ENCODE peak calls at places on chromosomes 12 and 14, in seven cellular contexts. Q is fibroblast of lung, B is Karpas-422, P is GM23248, J is heart left ventricle, O is body of pancreas, F is AG04450. E is an unnamed sample.

GRCh38 chr14:102496955-102497744 is 12.4 kb downstream of the ANKRD9 start:
- DNase-seq in O (no peak), F (no peak), P (no peak), B (no peak), J (no peak), Q (no peak), E (no peak)

GRCh38 chr12:75760481-75761324 is 249.3 kb upstream of the KRR1 start:
- DNase-seq in O (no peak), P (no peak), J (no peak), B (peak; percentile 55), F (no peak), Q (no peak), E (no peak)

GRCh38 chr14:63713765-63714164 is 14.1 kb downstream of the SGPP1 start:
- DNase-seq in Q (peak; percentile 64), B (no peak), J (no peak), O (no peak), P (peak; percentile 86), F (no peak), E (no peak)

GRCh38 chr14:75578786-75579781 is 664 bp downstream of the FLVCR2 start:
- DNase-seq in J (no peak), Q (peak; percentile 76), F (no peak), B (no peak), O (peak; percentile 21), P (no peak), E (no peak)

GRCh38 chr12:62625238-62625637 is 158.6 kb downstream of the MON2 start:
- DNase-seq in B (no peak), F (no peak), P (peak; percentile 59), Q (no peak), O (no peak), J (no peak), E (no peak)

GRCh38 chr14:92780444-92780843 is 13.7 kb upstream of the GOLGA5 start:
- DNase-seq in P (peak; percentile 73), J (no peak), B (no peak), F (no peak), O (no peak), Q (peak; percentile 11), E (no peak)

GRCh38 chr14:72476657-72477499 is 417.0 kb downstream of the DPF3 start:
- DNase-seq in F (no peak), P (peak; percentile 66), Q (peak; percentile 39), O (no peak), J (no peak), B (no peak), E (no peak)

GRCh38 chr12:93319523-93320045 is 58.1 kb upstream of the NUDT4 start:
- DNase-seq in Q (peak; percentile 74), P (peak; percentile 30), B (no peak), J (no peak), O (no peak), F (no peak), E (no peak)

GRCh38 chr12:43884683-43885410 is 49.0 kb downstream of the TMEM117 start:
- DNase-seq in P (no peak), J (peak; percentile 15), F (no peak), Q (no peak), B (no peak), O (no peak), E (no peak)

GRCh38 chr14:100887728-100888335 is 15.7 kb downstream of the RTL1 start:
- DNase-seq in F (no peak), B (no peak), J (no peak), O (no peak), P (peak; percentile 9), Q (no peak), E (no peak)

GRCh38 chr12:73798523-73798922 is 739.1 kb upstream of the ATXN7L3B start:
- DNase-seq in F (no peak), Q (no peak), O (no peak), B (no peak), P (no peak), J (no peak), E (no peak)

GRCh38 chr14:62329427-62329826 is 567.2 kb downstream of the SNAPC1 start:
- DNase-seq in P (no peak), B (no peak), Q (peak; percentile 77), O (no peak), J (no peak), F (peak; percentile 76), E (no peak)

GRCh38 chr14:73625686-73626085 is 13.4 kb downstream of the ACOT6 start:
- DNase-seq in J (no peak), F (no peak), Q (no peak), B (no peak), O (no peak), P (no peak), E (no peak)

DNA sequence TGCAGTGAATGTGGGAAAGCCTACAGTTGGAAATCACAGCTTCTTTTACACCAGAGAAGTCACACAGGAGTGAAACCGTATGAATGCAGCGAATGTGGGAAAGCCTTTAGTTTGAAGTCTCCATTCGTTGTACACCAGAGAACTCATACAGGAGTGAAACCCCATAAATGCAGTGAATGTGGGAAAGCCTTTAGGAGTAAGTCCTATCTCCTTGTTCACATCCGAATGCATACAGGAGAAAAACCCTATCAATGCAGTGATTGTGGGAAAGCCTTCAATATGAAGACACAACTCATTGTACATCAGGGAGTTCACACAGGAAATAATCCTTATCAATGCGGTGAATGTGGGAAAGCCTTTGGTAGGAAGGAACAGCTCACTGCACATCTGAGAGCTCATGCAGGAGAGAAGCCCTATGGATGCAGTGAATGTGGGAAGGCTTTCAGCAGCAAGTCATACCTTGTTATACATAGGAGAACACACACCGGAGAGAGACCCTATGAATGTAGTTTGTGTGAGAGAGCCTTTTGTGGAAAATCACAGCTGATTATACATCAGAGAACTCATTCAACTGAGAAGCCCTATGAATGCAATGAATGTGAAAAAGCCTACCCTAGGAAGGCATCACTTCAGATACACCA is 24.6 kb downstream of the ZNF26 start:
- DNase-seq in O (no peak), B (no peak), J (no peak), F (no peak), Q (peak; percentile 12), P (peak; percentile 5), E (no peak)
- H3K9me3 ChIP-seq in O (no peaks in the 10 kb centered on the region), B (peaks cover 64% of the 10 kb centered on the region), J (peaks cover 100% of the 10 kb centered on the region), F (peaks cover 67% of the 10 kb centered on the region), Q (peaks cover 13% of the 10 kb centered on the region), P (peaks cover 8% of the 10 kb centered on the region), E (peaks cover 95% of the 10 kb centered on the region)

GRCh38 chr12:126554599-126554998 is 1489.4 kb downstream of the AACS start:
- DNase-seq in F (no peak), Q (no peak), B (no peak), P (no peak), O (no peak), J (no peak), E (no peak)

GRCh38 chr12:126558810-126559209 is 1493.6 kb downstream of the AACS start:
- DNase-seq in J (no peak), Q (no peak), O (no peak), F (no peak), B (no peak), P (no peak), E (no peak)

GRCh38 chr12:126557659-126558058 is 1492.4 kb downstream of the AACS start:
- DNase-seq in J (no peak), P (no peak), F (no peak), Q (no peak), B (no peak), O (no peak), E (no peak)

DNA sequence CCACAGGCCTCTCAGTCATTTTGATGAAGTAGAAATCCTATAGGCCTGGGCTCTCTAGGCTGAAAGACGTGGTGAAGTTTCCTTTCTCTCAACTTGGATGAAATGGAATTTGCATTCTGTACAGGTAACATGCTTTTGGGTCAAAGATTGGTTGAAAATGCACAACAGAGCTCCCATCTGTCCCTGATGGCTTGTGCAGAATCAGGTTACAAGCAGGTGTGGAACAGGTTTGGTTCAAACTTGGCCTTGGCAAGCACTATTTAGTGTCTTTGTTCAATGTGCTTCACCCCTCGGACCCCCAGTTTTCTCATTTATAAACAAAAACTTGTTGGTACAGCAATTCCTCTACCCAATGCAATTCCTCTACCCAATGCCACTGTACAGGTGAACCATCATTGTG is 1493.0 kb downstream of the AACS start:
- DNase-seq in Q (no peak), P (no peak), F (no peak), O (no peak), J (no peak), B (no peak), E (no peak)
- H3K9me3 ChIP-seq in Q (no peaks in the 10 kb centered on the region), P (no peaks in the 10 kb centered on the region), F (peaks cover 20% of the 10 kb centered on the region), O (no peaks in the 10 kb centered on the region), J (no peaks in the 10 kb centered on the region), B (peaks cover 12% of the 10 kb centered on the region), E (no peaks in the 10 kb centered on the region)

DNA sequence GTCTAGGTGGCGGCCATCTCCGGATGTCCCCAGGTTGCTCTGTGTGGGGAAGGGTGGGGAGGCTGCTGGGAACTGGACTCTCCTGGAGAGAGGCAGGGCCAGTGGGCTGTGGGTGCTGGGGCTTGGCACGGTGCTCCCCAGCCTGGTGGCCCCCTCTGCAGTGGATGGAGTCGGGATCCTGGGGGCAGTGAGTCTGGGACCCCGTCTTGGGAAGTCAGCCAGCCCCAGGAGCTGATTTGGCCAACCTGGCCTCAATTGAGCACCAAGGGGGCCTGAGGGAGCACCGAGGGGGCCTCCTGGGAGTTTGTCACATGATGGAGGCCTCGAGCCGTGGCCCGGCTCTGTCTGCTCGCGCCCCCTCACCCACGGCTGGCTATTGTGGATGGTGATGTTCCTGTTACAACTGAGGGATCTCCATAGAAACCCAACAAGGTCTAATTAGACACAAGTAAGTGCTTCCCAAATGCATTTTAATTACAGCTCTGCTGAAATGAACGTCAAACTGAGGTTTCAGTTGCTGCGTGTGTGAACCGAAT is 71.7 kb downstream of the KIF26A start:
- DNase-seq in Q (no peak), O (no peak), J (no peak), F (no peak), B (no peak), P (no peak), E (no peak)
- H3K9me3 ChIP-seq in Q (no peaks in the 10 kb centered on the region), O (no peaks in the 10 kb centered on the region), J (no peaks in the 10 kb centered on the region), F (peaks cover 99% of the 10 kb centered on the region), B (no peaks in the 10 kb centered on the region), P (no peaks in the 10 kb centered on the region), E (no peaks in the 10 kb centered on the region)

GRCh38 chr14:60958146-60958545 is 22.7 kb downstream of the TRMT5 start:
- DNase-seq in B (no peak), J (no peak), P (no peak), O (no peak), F (no peak), Q (no peak), E (no peak)
- H3K9me3 ChIP-seq in B (peaks cover 15% of the 10 kb centered on the region), J (peaks cover 42% of the 10 kb centered on the region), P (peaks cover 12% of the 10 kb centered on the region), O (no peaks in the 10 kb centered on the region), F (peaks cover 10% of the 10 kb centered on the region), Q (no peaks in the 10 kb centered on the region), E (peaks cover 26% of the 10 kb centered on the region)

GRCh38 chr12:124721501-124722154 is 142.0 kb downstream of the SCARB1 start:
- DNase-seq in O (no peak), J (no peak), B (peak; percentile 38), F (no peak), P (no peak), Q (no peak), E (no peak)

GRCh38 chr12:124718052-124718451 is 145.6 kb downstream of the SCARB1 start:
- DNase-seq in O (no peak), P (no peak), B (no peak), Q (no peak), J (no peak), F (no peak), E (no peak)

GRCh38 chr12:124718458-124718857 is 145.2 kb downstream of the SCARB1 start:
- DNase-seq in Q (no peak), F (no peak), J (no peak), O (no peak), B (peak; percentile 39), P (no peak), E (no peak)

GRCh38 chr12:124720687-124721500 is 142.8 kb downstream of the SCARB1 start:
- DNase-seq in O (peak; percentile 29), J (peak; percentile 57), F (no peak), P (peak; percentile 77), Q (peak; percentile 27), B (no peak), E (no peak)

GRCh38 chr12:124720019-124720686 is 143.5 kb downstream of the SCARB1 start:
- DNase-seq in J (no peak), Q (peak; percentile 43), P (peak; percentile 88), O (no peak), B (peak; percentile 40), F (no peak), E (no peak)
- H3K9me3 ChIP-seq in J (no peaks in the 10 kb centered on the region), Q (no peaks in the 10 kb centered on the region), P (no peaks in the 10 kb centered on the region), O (no peaks in the 10 kb centered on the region), B (no peaks in the 10 kb centered on the region), F (peaks cover 4% of the 10 kb centered on the region), E (no peaks in the 10 kb centered on the region)

E was measured in thoracic aorta.